ENCODE peak calls at places on chromosomes 5 and 9, in seven cellular contexts. One of them, this sample, is unnamed.

GRCh38 chr5:141623197-141623596 is 4.4 kb upstream of the DIAPH1 start:
- DNase-seq in naive thymus-derived CD4-positive, alpha-beta T cell: no peak
- DNase-seq in GM23338: peak
- DNase-seq in right cardiac atrium: no peak
- DNase-seq in Peyer's patch: peak
- DNase-seq in neuronal stem cell: no peak
- DNase-seq in trophoblast cell: no peak
- DNase-seq in this sample: no peak

GRCh38 chr5:77358566-77359205 is 133.4 kb downstream of the WDR41 start:
- DNase-seq in Peyer's patch: no peak
- DNase-seq in naive thymus-derived CD4-positive, alpha-beta T cell: no peak
- DNase-seq in neuronal stem cell: no peak
- DNase-seq in right cardiac atrium: no peak
- DNase-seq in trophoblast cell: peak
- DNase-seq in GM23338: no peak
- DNase-seq in this sample: no peak

GRCh38 chr5:126182901-126183695 is 240.1 kb upstream of the GRAMD2B start:
- DNase-seq in naive thymus-derived CD4-positive, alpha-beta T cell: no peak
- DNase-seq in trophoblast cell: no peak
- DNase-seq in Peyer's patch: no peak
- DNase-seq in neuronal stem cell: no peak
- DNase-seq in GM23338: no peak
- DNase-seq in right cardiac atrium: peak
- DNase-seq in this sample: no peak

GRCh38 chr5:135392256-135392655 is 6.8 kb downstream of the MACROH2A1 start:
- DNase-seq in neuronal stem cell: no peak
- DNase-seq in trophoblast cell: no peak
- DNase-seq in GM23338: no peak
- DNase-seq in right cardiac atrium: no peak
- DNase-seq in Peyer's patch: no peak
- DNase-seq in naive thymus-derived CD4-positive, alpha-beta T cell: no peak
- DNase-seq in this sample: no peak

GRCh38 chr5:141810702-141811101 is 67.5 kb downstream of the PCDH1 start:
- DNase-seq in trophoblast cell: no peak
- DNase-seq in GM23338: no peak
- DNase-seq in right cardiac atrium: no peak
- DNase-seq in neuronal stem cell: no peak
- DNase-seq in Peyer's patch: no peak
- DNase-seq in naive thymus-derived CD4-positive, alpha-beta T cell: no peak
- DNase-seq in this sample: no peak

GRCh38 chr5:33065146-33065545 is 354.0 kb downstream of the NPR3 start:
- DNase-seq in trophoblast cell: no peak
- DNase-seq in right cardiac atrium: no peak
- DNase-seq in neuronal stem cell: no peak
- DNase-seq in Peyer's patch: no peak
- DNase-seq in GM23338: no peak
- DNase-seq in naive thymus-derived CD4-positive, alpha-beta T cell: no peak
- DNase-seq in this sample: no peak

GRCh38 chr5:13843181-13843846 is 101.2 kb downstream of the DNAH5 start:
- DNase-seq in GM23338: peak
- DNase-seq in Peyer's patch: no peak
- DNase-seq in naive thymus-derived CD4-positive, alpha-beta T cell: no peak
- DNase-seq in trophoblast cell: no peak
- DNase-seq in right cardiac atrium: no peak
- DNase-seq in neuronal stem cell: no peak
- DNase-seq in this sample: no peak

GRCh38 chr5:142281012-142281374 is 43.8 kb downstream of the SPRY4 start:
- DNase-seq in right cardiac atrium: peak
- DNase-seq in trophoblast cell: no peak
- DNase-seq in naive thymus-derived CD4-positive, alpha-beta T cell: no peak
- DNase-seq in neuronal stem cell: no peak
- DNase-seq in Peyer's patch: no peak
- DNase-seq in GM23338: no peak
- DNase-seq in this sample: no peak

GRCh38 chr9:126144215-126144614 is 182.4 kb upstream of the MVB12B start:
- DNase-seq in trophoblast cell: no peak
- DNase-seq in Peyer's patch: no peak
- DNase-seq in right cardiac atrium: no peak
- DNase-seq in neuronal stem cell: no peak
- DNase-seq in naive thymus-derived CD4-positive, alpha-beta T cell: no peak
- DNase-seq in GM23338: no peak
- DNase-seq in this sample: no peak

GRCh38 chr5:98713027-98713426 is 60.4 kb upstream of the RGMB start:
- DNase-seq in naive thymus-derived CD4-positive, alpha-beta T cell: no peak
- DNase-seq in right cardiac atrium: no peak
- DNase-seq in trophoblast cell: no peak
- DNase-seq in GM23338: no peak
- DNase-seq in neuronal stem cell: no peak
- DNase-seq in Peyer's patch: no peak
- DNase-seq in this sample: no peak

GRCh38 chr5:115424030-115424429 is 120.5 kb downstream of the FEM1C start:
- DNase-seq in GM23338: no peak
- DNase-seq in right cardiac atrium: no peak
- DNase-seq in Peyer's patch: no peak
- DNase-seq in naive thymus-derived CD4-positive, alpha-beta T cell: no peak
- DNase-seq in neuronal stem cell: no peak
- DNase-seq in trophoblast cell: peak
- DNase-seq in this sample: no peak

GRCh38 chr5:56270058-56270457 is 36.9 kb upstream of the ANKRD55 start:
- DNase-seq in right cardiac atrium: no peak
- DNase-seq in trophoblast cell: no peak
- DNase-seq in Peyer's patch: no peak
- DNase-seq in naive thymus-derived CD4-positive, alpha-beta T cell: no peak
- DNase-seq in neuronal stem cell: no peak
- DNase-seq in GM23338: no peak
- DNase-seq in this sample: peak

GRCh38 chr5:98905857-98906688 is 22.7 kb downstream of the CHD1 start:
- DNase-seq in neuronal stem cell: peak
- DNase-seq in Peyer's patch: no peak
- DNase-seq in GM23338: peak
- DNase-seq in trophoblast cell: peak
- DNase-seq in right cardiac atrium: no peak
- DNase-seq in naive thymus-derived CD4-positive, alpha-beta T cell: peak
- DNase-seq in this sample: no peak

GRCh38 chr9:97984188-97985057 is 1.3 kb downstream of the ANP32B start:
- DNase-seq in naive thymus-derived CD4-positive, alpha-beta T cell: peak
- DNase-seq in GM23338: peak
- DNase-seq in trophoblast cell: peak
- DNase-seq in Peyer's patch: peak
- DNase-seq in neuronal stem cell: peak
- DNase-seq in right cardiac atrium: peak
- DNase-seq in this sample: peak

GRCh38 chr9:9847750-9848149 is 765.1 kb downstream of the PTPRD start:
- DNase-seq in naive thymus-derived CD4-positive, alpha-beta T cell: no peak
- DNase-seq in GM23338: no peak
- DNase-seq in trophoblast cell: no peak
- DNase-seq in Peyer's patch: no peak
- DNase-seq in right cardiac atrium: no peak
- DNase-seq in neuronal stem cell: no peak
- DNase-seq in this sample: no peak

GRCh38 chr9:8677725-8678124 is 878.1 kb upstream of the DMAC1 start:
- DNase-seq in naive thymus-derived CD4-positive, alpha-beta T cell: no peak
- DNase-seq in neuronal stem cell: peak
- DNase-seq in trophoblast cell: no peak
- DNase-seq in Peyer's patch: no peak
- DNase-seq in GM23338: peak
- DNase-seq in right cardiac atrium: no peak
- DNase-seq in this sample: no peak

GRCh38 chr5:127442085-127442484 is 75.4 kb upstream of the PRRC1 start:
- DNase-seq in trophoblast cell: peak
- DNase-seq in right cardiac atrium: no peak
- DNase-seq in neuronal stem cell: no peak
- DNase-seq in GM23338: peak
- DNase-seq in naive thymus-derived CD4-positive, alpha-beta T cell: no peak
- DNase-seq in Peyer's patch: no peak
- DNase-seq in this sample: no peak

GRCh38 chr9:100601216-100601615 is 23.3 kb downstream of the CAVIN4 start:
- DNase-seq in trophoblast cell: peak
- DNase-seq in right cardiac atrium: peak
- DNase-seq in GM23338: peak
- DNase-seq in naive thymus-derived CD4-positive, alpha-beta T cell: peak
- DNase-seq in Peyer's patch: peak
- DNase-seq in neuronal stem cell: no peak
- DNase-seq in this sample: peak

GRCh38 chr5:140362875-140363630 is 3.1 kb downstream of the SLC4A9 start:
- DNase-seq in right cardiac atrium: peak
- DNase-seq in trophoblast cell: peak
- DNase-seq in naive thymus-derived CD4-positive, alpha-beta T cell: peak
- DNase-seq in GM23338: peak
- DNase-seq in Peyer's patch: peak
- DNase-seq in neuronal stem cell: peak
- DNase-seq in this sample: peak

GRCh38 chr5:140362311-140362710 is 2.3 kb downstream of the SLC4A9 start:
- DNase-seq in naive thymus-derived CD4-positive, alpha-beta T cell: no peak
- DNase-seq in GM23338: no peak
- DNase-seq in neuronal stem cell: no peak
- DNase-seq in trophoblast cell: no peak
- DNase-seq in right cardiac atrium: no peak
- DNase-seq in Peyer's patch: no peak
- DNase-seq in this sample: no peak

GRCh38 chr5:140365282-140365681 is 5.3 kb downstream of the SLC4A9 start:
- DNase-seq in right cardiac atrium: no peak
- DNase-seq in naive thymus-derived CD4-positive, alpha-beta T cell: no peak
- DNase-seq in GM23338: no peak
- DNase-seq in Peyer's patch: no peak
- DNase-seq in neuronal stem cell: no peak
- DNase-seq in trophoblast cell: no peak
- DNase-seq in this sample: no peak

GRCh38 chr5:140364472-140364765 is 4.4 kb downstream of the SLC4A9 start:
- DNase-seq in neuronal stem cell: no peak
- DNase-seq in naive thymus-derived CD4-positive, alpha-beta T cell: no peak
- DNase-seq in trophoblast cell: no peak
- DNase-seq in GM23338: no peak
- DNase-seq in right cardiac atrium: no peak
- DNase-seq in Peyer's patch: no peak
- DNase-seq in this sample: no peak

GRCh38 chr5:140363631-140364471 is 3.9 kb downstream of the SLC4A9 start:
- DNase-seq in Peyer's patch: no peak
- DNase-seq in right cardiac atrium: no peak
- DNase-seq in GM23338: no peak
- DNase-seq in neuronal stem cell: no peak
- DNase-seq in naive thymus-derived CD4-positive, alpha-beta T cell: no peak
- DNase-seq in trophoblast cell: no peak
- DNase-seq in this sample: no peak
- H3K4me3 ChIP-seq in Peyer's patch: peak
- H3K4me3 ChIP-seq in right cardiac atrium: no peak
- H3K4me3 ChIP-seq in GM23338: peak
- H3K4me3 ChIP-seq in neuronal stem cell: peak
- H3K4me3 ChIP-seq in naive thymus-derived CD4-positive, alpha-beta T cell: peak
- H3K4me3 ChIP-seq in trophoblast cell: peak
- H3K4me3 ChIP-seq in this sample: peak

GRCh38 chr9:120931278-120932085 is 4.9 kb upstream of the TRAF1 start:
- DNase-seq in right cardiac atrium: no peak
- DNase-seq in naive thymus-derived CD4-positive, alpha-beta T cell: peak
- DNase-seq in GM23338: no peak
- DNase-seq in neuronal stem cell: no peak
- DNase-seq in Peyer's patch: peak
- DNase-seq in trophoblast cell: peak
- DNase-seq in this sample: no peak
- H3K4me3 ChIP-seq in right cardiac atrium: no peak
- H3K4me3 ChIP-seq in naive thymus-derived CD4-positive, alpha-beta T cell: peak
- H3K4me3 ChIP-seq in GM23338: no peak
- H3K4me3 ChIP-seq in neuronal stem cell: no peak
- H3K4me3 ChIP-seq in Peyer's patch: no peak
- H3K4me3 ChIP-seq in trophoblast cell: no peak
- H3K4me3 ChIP-seq in this sample: no peak

DNA sequence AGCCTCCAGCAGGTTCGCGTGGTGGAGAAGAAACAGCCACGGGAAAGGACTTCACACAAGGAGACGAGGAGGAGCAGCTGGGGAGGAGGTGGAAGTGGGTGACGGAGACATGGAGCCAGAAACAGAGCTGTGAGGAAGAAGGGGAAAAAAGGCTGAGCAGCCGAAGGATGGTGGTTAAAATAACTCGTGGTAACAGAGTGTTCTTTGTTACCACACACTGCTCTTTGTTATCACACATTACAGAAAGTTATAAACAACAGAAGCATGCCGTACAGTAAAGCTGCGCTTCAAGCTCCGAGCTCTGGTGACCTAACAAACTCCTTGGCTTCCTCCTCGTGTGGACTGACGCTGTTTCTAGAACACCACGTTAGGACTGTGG is 215.4 kb downstream of the GLIS3 start:
- DNase-seq in Peyer's patch: no peak
- DNase-seq in trophoblast cell: no peak
- DNase-seq in naive thymus-derived CD4-positive, alpha-beta T cell: no peak
- DNase-seq in GM23338: no peak
- DNase-seq in right cardiac atrium: peak
- DNase-seq in neuronal stem cell: no peak
- DNase-seq in this sample: no peak
- H3K4me3 ChIP-seq in Peyer's patch: no peak
- H3K4me3 ChIP-seq in trophoblast cell: no peak
- H3K4me3 ChIP-seq in naive thymus-derived CD4-positive, alpha-beta T cell: no peak
- H3K4me3 ChIP-seq in GM23338: no peak
- H3K4me3 ChIP-seq in right cardiac atrium: peak
- H3K4me3 ChIP-seq in neuronal stem cell: no peak
- H3K4me3 ChIP-seq in this sample: no peak

GRCh38 chr9:134056483-134057310 is 11.1 kb downstream of the BRD3 start:
- DNase-seq in naive thymus-derived CD4-positive, alpha-beta T cell: no peak
- DNase-seq in right cardiac atrium: no peak
- DNase-seq in Peyer's patch: peak
- DNase-seq in trophoblast cell: peak
- DNase-seq in GM23338: no peak
- DNase-seq in neuronal stem cell: no peak
- DNase-seq in this sample: no peak

GRCh38 chr9:134053941-134054761 is 13.7 kb downstream of the BRD3 start:
- DNase-seq in trophoblast cell: no peak
- DNase-seq in naive thymus-derived CD4-positive, alpha-beta T cell: no peak
- DNase-seq in right cardiac atrium: no peak
- DNase-seq in neuronal stem cell: no peak
- DNase-seq in GM23338: no peak
- DNase-seq in Peyer's patch: peak
- DNase-seq in this sample: no peak

GRCh38 chr9:134054891-134055811 is 12.7 kb downstream of the BRD3 start:
- DNase-seq in GM23338: no peak
- DNase-seq in naive thymus-derived CD4-positive, alpha-beta T cell: no peak
- DNase-seq in right cardiac atrium: no peak
- DNase-seq in trophoblast cell: no peak
- DNase-seq in Peyer's patch: peak
- DNase-seq in neuronal stem cell: no peak
- DNase-seq in this sample: no peak

GRCh38 chr9:134057311-134057665 is 10.5 kb downstream of the BRD3 start:
- DNase-seq in trophoblast cell: no peak
- DNase-seq in GM23338: no peak
- DNase-seq in Peyer's patch: no peak
- DNase-seq in neuronal stem cell: no peak
- DNase-seq in naive thymus-derived CD4-positive, alpha-beta T cell: no peak
- DNase-seq in right cardiac atrium: no peak
- DNase-seq in this sample: no peak

DNA sequence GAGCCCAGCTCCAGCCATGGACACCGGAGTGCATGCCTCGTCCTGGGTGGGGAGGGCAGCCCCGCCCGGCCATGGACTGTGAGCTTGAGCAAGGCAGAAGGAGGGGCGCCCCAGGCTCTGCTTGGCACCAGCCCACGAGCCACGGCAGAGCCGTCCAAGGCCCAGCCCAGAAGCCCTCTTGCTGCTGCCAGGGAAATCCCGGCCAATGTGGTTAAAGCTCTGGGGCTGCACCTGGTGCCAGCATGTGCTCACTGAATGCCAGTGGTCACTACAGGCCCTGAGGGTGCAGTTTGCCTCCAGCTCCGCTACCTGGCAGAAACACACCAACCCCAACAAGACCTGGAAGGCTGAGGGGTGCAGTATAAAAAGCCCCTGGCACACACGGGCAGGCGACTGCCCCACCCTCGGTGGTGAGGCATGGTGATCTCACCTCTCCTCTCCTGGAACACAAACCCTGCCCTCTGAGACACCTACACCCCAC is 11.8 kb downstream of the BRD3 start:
- DNase-seq in GM23338: no peak
- DNase-seq in naive thymus-derived CD4-positive, alpha-beta T cell: no peak
- DNase-seq in Peyer's patch: peak
- DNase-seq in right cardiac atrium: peak
- DNase-seq in trophoblast cell: peak
- DNase-seq in neuronal stem cell: no peak
- DNase-seq in this sample: no peak
- H3K4me3 ChIP-seq in GM23338: no peak
- H3K4me3 ChIP-seq in naive thymus-derived CD4-positive, alpha-beta T cell: no peak
- H3K4me3 ChIP-seq in Peyer's patch: peak
- H3K4me3 ChIP-seq in right cardiac atrium: no peak
- H3K4me3 ChIP-seq in trophoblast cell: no peak
- H3K4me3 ChIP-seq in neuronal stem cell: no peak
- H3K4me3 ChIP-seq in this sample: no peak